ENCODE peak calls at places on chromosomes 6 and 20, in four cellular contexts. One of them, this sample, is unnamed.

GRCh38 chr6:105994522-105995402 is 91.4 kb upstream of the PRDM1 start:
- DNase-seq in esophagus squamous epithelium: no peak
- DNase-seq in PC-3: no peak
- DNase-seq in HTR-8/SVneo: peak; percentile 38
- DNase-seq in this sample: peak; percentile 56

GRCh38 chr6:111600154-111600553 is 5.5 kb downstream of the TRAF3IP2 start:
- DNase-seq in esophagus squamous epithelium: no peak
- DNase-seq in PC-3: no peak
- DNase-seq in HTR-8/SVneo: no peak
- DNase-seq in this sample: no peak

GRCh38 chr20:1595333-1595732 is 24.5 kb downstream of the SIRPB1 start:
- DNase-seq in esophagus squamous epithelium: no peak
- DNase-seq in PC-3: no peak
- DNase-seq in HTR-8/SVneo: no peak
- DNase-seq in this sample: no peak

GRCh38 chr6:100730001-100730400 is 151.1 kb downstream of the ASCC3 start:
- DNase-seq in esophagus squamous epithelium: no peak
- DNase-seq in PC-3: no peak
- DNase-seq in HTR-8/SVneo: no peak
- DNase-seq in this sample: no peak

GRCh38 chr6:149271348-149272340 is 45.9 kb upstream of the TAB2 start:
- DNase-seq in esophagus squamous epithelium: peak; percentile 21
- DNase-seq in PC-3: no peak
- DNase-seq in HTR-8/SVneo: no peak
- DNase-seq in this sample: no peak

GRCh38 chr6:136614994-136615393 is 64.8 kb upstream of the MAP7 start:
- DNase-seq in esophagus squamous epithelium: no peak
- DNase-seq in PC-3: no peak
- DNase-seq in HTR-8/SVneo: no peak
- DNase-seq in this sample: no peak

GRCh38 chr6:143941852-143942627 is 66.0 kb downstream of the PLAGL1 start:
- DNase-seq in esophagus squamous epithelium: no peak
- DNase-seq in PC-3: peak; percentile 64
- DNase-seq in HTR-8/SVneo: peak; percentile 57
- DNase-seq in this sample: peak; percentile 54

GRCh38 chr6:55892749-55893357 is 17.5 kb upstream of the BMP5 start:
- DNase-seq in esophagus squamous epithelium: no peak
- DNase-seq in PC-3: no peak
- DNase-seq in HTR-8/SVneo: no peak
- DNase-seq in this sample: no peak

GRCh38 chr6:61585504-61585903 is 700.5 kb downstream of the KHDRBS2 start:
- DNase-seq in esophagus squamous epithelium: no peak
- DNase-seq in PC-3: no peak
- DNase-seq in HTR-8/SVneo: no peak
- DNase-seq in this sample: no peak

GRCh38 chr6:52407467-52407866 is 12.7 kb upstream of the EFHC1 start:
- DNase-seq in esophagus squamous epithelium: no peak
- DNase-seq in PC-3: peak; percentile 79
- DNase-seq in HTR-8/SVneo: peak; percentile 56
- DNase-seq in this sample: peak; percentile 74